ENCODE peak calls at places on chromosomes 2 and 18, in six cellular contexts. One of them, this sample, is unnamed. For H3K27me3, the result is how much of the 10 kb centered on the place peaks cover.

GRCh38 chr18:76426738-76427305 is 68.2 kb downstream of the ZNF516 start:
- DNase-seq in neural progenitor cell: peak
- DNase-seq in A673: peak
- DNase-seq in left ventricle myocardium inferior: no peak
- DNase-seq in CD8-positive, alpha-beta T cell: no peak
- DNase-seq in testis: peak
- DNase-seq in this sample: peak

GRCh38 chr2:230878599-230878965 is 13.8 kb downstream of the ITM2C start:
- DNase-seq in A673: no peak
- DNase-seq in neural progenitor cell: no peak
- DNase-seq in testis: no peak
- DNase-seq in CD8-positive, alpha-beta T cell: no peak
- DNase-seq in left ventricle myocardium inferior: no peak
- DNase-seq in this sample: no peak

GRCh38 chr2:127429844-127430425 is 11.7 kb downstream of the PROC start:
- DNase-seq in A673: no peak
- DNase-seq in testis: no peak
- DNase-seq in neural progenitor cell: no peak
- DNase-seq in left ventricle myocardium inferior: no peak
- DNase-seq in CD8-positive, alpha-beta T cell: no peak
- DNase-seq in this sample: no peak

GRCh38 chr18:58364867-58365533 is 263.9 kb downstream of the ALPK2 start:
- DNase-seq in A673: no peak
- DNase-seq in left ventricle myocardium inferior: no peak
- DNase-seq in CD8-positive, alpha-beta T cell: no peak
- DNase-seq in neural progenitor cell: no peak
- DNase-seq in testis: no peak
- DNase-seq in this sample: no peak

GRCh38 chr2:26477126-26477910 is 606 bp downstream of the OTOF start:
- DNase-seq in testis: no peak
- DNase-seq in left ventricle myocardium inferior: no peak
- DNase-seq in CD8-positive, alpha-beta T cell: no peak
- DNase-seq in A673: no peak
- DNase-seq in neural progenitor cell: peak
- DNase-seq in this sample: no peak

GRCh38 chr2:200483729-200484198 is 26.1 kb downstream of the KCTD18 start:
- DNase-seq in CD8-positive, alpha-beta T cell: no peak
- DNase-seq in testis: peak
- DNase-seq in A673: peak
- DNase-seq in left ventricle myocardium inferior: no peak
- DNase-seq in neural progenitor cell: peak
- DNase-seq in this sample: peak

GRCh38 chr18:60100805-60101204 is 201.0 kb downstream of the PMAIP1 start:
- DNase-seq in left ventricle myocardium inferior: no peak
- DNase-seq in A673: no peak
- DNase-seq in testis: no peak
- DNase-seq in CD8-positive, alpha-beta T cell: no peak
- DNase-seq in neural progenitor cell: no peak
- DNase-seq in this sample: no peak

GRCh38 chr2:60641866-60642788 is 88.7 kb upstream of the BCL11A start:
- DNase-seq in left ventricle myocardium inferior: no peak
- DNase-seq in CD8-positive, alpha-beta T cell: no peak
- DNase-seq in neural progenitor cell: peak
- DNase-seq in A673: peak
- DNase-seq in testis: peak
- DNase-seq in this sample: no peak

GRCh38 chr2:62270728-62271127 is 74.8 kb downstream of the B3GNT2 start:
- DNase-seq in testis: peak
- DNase-seq in CD8-positive, alpha-beta T cell: no peak
- DNase-seq in neural progenitor cell: no peak
- DNase-seq in left ventricle myocardium inferior: peak
- DNase-seq in A673: peak
- DNase-seq in this sample: peak

GRCh38 chr2:115118306-115118705 is 675.9 kb downstream of the DPP10 start:
- DNase-seq in left ventricle myocardium inferior: no peak
- DNase-seq in A673: no peak
- DNase-seq in testis: no peak
- DNase-seq in neural progenitor cell: no peak
- DNase-seq in CD8-positive, alpha-beta T cell: no peak
- DNase-seq in this sample: no peak

DNA sequence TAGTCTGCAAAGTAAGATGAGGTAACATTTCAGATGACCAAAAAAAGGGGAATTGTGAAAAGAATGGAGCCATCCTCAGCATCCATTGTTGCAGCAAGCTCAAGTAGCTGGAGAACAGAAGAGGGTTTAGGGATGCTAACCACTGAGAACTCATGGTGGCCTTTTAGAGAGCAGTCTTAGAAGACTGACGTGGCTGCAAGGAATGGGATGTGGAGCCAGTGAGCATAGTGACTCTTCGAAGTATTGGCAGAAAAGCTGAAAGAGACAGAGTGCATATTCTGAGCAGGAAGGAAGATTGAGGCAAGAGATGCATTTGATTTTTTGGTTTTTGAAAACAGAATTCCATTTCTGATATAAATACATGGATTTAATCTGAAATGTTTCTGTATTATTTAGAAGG is 151.2 kb downstream of the UBE2E3 start:
- DNase-seq in testis: no peak
- DNase-seq in CD8-positive, alpha-beta T cell: no peak
- DNase-seq in A673: no peak
- DNase-seq in left ventricle myocardium inferior: no peak
- DNase-seq in neural progenitor cell: no peak
- DNase-seq in this sample: no peak
- H3K27ac ChIP-seq in testis: no peak
- H3K27ac ChIP-seq in CD8-positive, alpha-beta T cell: peak
- H3K27ac ChIP-seq in A673: no peak
- H3K27ac ChIP-seq in left ventricle myocardium inferior: no peak
- H3K27ac ChIP-seq in neural progenitor cell: no peak
- H3K27ac ChIP-seq in this sample: no peak

GRCh38 chr2:215736653-215737290 is 276.6 kb downstream of the MREG start:
- DNase-seq in CD8-positive, alpha-beta T cell: no peak
- DNase-seq in A673: no peak
- DNase-seq in neural progenitor cell: peak
- DNase-seq in testis: no peak
- DNase-seq in left ventricle myocardium inferior: no peak
- DNase-seq in this sample: no peak
- TF ChIP-seq CTCF in CD8-positive, alpha-beta T cell: no peak
- TF ChIP-seq CTCF in A673: no peak
- TF ChIP-seq CTCF in neural progenitor cell: peak
- TF ChIP-seq CTCF in testis: no peak
- TF ChIP-seq CTCF in left ventricle myocardium inferior: no peak
- TF ChIP-seq CTCF in this sample: peak

GRCh38 chr18:48391863-48392262 is 17.3 kb downstream of the ZBTB7C start:
- DNase-seq in testis: peak
- DNase-seq in A673: no peak
- DNase-seq in neural progenitor cell: no peak
- DNase-seq in left ventricle myocardium inferior: peak
- DNase-seq in CD8-positive, alpha-beta T cell: no peak
- DNase-seq in this sample: peak
- H3K27me3 ChIP-seq in testis: under half
- H3K27me3 ChIP-seq in A673: under half
- H3K27me3 ChIP-seq in neural progenitor cell: under half
- H3K27me3 ChIP-seq in left ventricle myocardium inferior: under half
- H3K27me3 ChIP-seq in CD8-positive, alpha-beta T cell: under half
- H3K27me3 ChIP-seq in this sample: under half

DNA sequence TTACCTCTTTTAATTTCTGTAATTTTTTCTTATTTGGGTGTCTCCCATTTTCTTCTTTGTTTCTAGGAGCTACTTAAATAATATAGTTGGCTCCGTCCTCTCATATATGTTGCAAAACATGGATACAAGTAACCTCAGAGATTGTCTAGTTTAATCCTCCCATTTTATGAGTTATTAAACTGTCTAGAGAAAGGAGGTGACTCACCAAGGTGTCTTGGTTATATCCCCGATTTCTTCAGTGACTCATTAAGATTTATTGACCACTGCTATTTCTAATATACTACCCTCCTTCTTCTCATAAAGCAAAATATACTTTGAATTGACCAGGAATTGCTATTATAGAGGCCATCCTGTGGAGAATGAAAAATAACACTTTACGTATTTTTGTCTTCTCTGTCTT is 300.2 kb upstream of the TNP1 start:
- DNase-seq in neural progenitor cell: no peak
- DNase-seq in CD8-positive, alpha-beta T cell: no peak
- DNase-seq in testis: no peak
- DNase-seq in left ventricle myocardium inferior: no peak
- DNase-seq in A673: no peak
- DNase-seq in this sample: no peak
- H3K27ac ChIP-seq in neural progenitor cell: no peak
- H3K27ac ChIP-seq in CD8-positive, alpha-beta T cell: no peak
- H3K27ac ChIP-seq in testis: no peak
- H3K27ac ChIP-seq in left ventricle myocardium inferior: no peak
- H3K27ac ChIP-seq in A673: no peak
- H3K27ac ChIP-seq in this sample: no peak

GRCh38 chr2:84962917-84963316 is 8.0 kb upstream of the KCMF1 start:
- DNase-seq in neural progenitor cell: no peak
- DNase-seq in CD8-positive, alpha-beta T cell: no peak
- DNase-seq in left ventricle myocardium inferior: no peak
- DNase-seq in A673: no peak
- DNase-seq in testis: no peak
- DNase-seq in this sample: no peak
- TF ChIP-seq CTCF in neural progenitor cell: no peak
- TF ChIP-seq CTCF in CD8-positive, alpha-beta T cell: no peak
- TF ChIP-seq CTCF in left ventricle myocardium inferior: no peak
- TF ChIP-seq CTCF in A673: no peak
- TF ChIP-seq CTCF in testis: no peak
- TF ChIP-seq CTCF in this sample: no peak

DNA sequence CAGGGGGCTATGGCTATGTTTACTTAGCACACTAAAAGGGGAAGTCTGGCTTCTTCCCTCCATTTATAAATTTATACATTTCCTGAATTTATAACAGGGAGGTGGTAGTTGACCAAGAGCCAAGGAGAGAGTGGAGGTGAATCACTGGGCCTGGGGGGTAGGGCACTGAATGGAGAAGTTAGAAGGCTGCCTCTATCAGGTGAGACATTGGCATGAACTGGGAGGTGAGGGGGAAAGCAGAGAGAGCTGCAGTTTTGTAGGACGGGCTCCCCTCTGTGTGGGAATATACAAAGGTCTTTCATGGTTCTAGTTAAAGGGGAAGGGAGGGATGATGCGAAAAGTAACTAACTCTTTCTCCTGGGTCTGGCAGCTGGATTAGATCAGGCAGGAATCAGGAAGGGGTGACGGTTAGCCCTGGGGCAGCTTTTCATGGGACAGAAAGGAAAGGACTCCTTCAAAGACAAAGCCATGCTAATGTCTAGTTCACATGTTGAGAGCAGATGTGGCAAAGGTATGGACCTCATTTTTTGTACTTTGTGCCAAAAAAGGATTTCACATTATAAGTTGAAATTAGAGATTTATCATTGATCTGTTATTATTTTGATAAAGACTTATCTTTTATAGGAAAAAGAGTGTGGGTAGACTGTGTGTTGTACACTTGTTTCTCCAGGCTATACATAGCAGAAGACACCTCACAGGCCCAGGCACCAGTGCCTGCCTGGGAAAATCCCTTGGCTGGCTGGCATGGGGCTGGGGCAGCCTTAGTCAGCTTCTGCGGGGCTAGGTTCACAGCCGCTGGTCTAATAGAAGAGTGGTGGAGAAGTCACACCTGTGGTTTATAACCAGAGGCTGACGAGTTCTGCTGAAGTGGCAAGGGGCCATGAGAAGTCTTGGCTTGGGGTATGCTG is 158.7 kb downstream of the CLIP4 start:
- DNase-seq in left ventricle myocardium inferior: no peak
- DNase-seq in neural progenitor cell: no peak
- DNase-seq in A673: no peak
- DNase-seq in testis: no peak
- DNase-seq in CD8-positive, alpha-beta T cell: no peak
- DNase-seq in this sample: no peak
- H3K27me3 ChIP-seq in left ventricle myocardium inferior: half or more
- H3K27me3 ChIP-seq in neural progenitor cell: under half
- H3K27me3 ChIP-seq in A673: under half
- H3K27me3 ChIP-seq in testis: under half
- H3K27me3 ChIP-seq in CD8-positive, alpha-beta T cell: under half
- H3K27me3 ChIP-seq in this sample: under half

This sample was measured in adrenal gland.